ENCODE peak calls at places on chromosomes 13 and 19, in eight cellular contexts. J is kidney; T is cardiac muscle cell; H is colonic mucosa; B is IMR-90; U is left ventricle myocardium inferior; P is brain microvascular endothelial cell; O is CD4-positive, alpha-beta memory T cell. K is an unnamed sample.

GRCh38 chr19:5587071-5587455 is 19.3 kb upstream of the TINCR start:
- DNase-seq in U (no peak), J (peak; percentile 57), B (no peak), H (no peak), O (no peak), P (no peak), T (no peak), K (no peak)

GRCh38 chr13:84645196-84646071 is 763.2 kb upstream of the SLITRK1 start:
- DNase-seq in J (no peak), P (no peak), T (no peak), B (peak; percentile 71), H (no peak), U (no peak), O (no peak), K (no peak)

GRCh38 chr13:40351537-40352384 is 314.7 kb downstream of the FOXO1 start:
- DNase-seq in O (no peak), J (no peak), P (no peak), T (no peak), U (no peak), H (no peak), B (no peak), K (no peak)

GRCh38 chr13:37769545-37769944 is 100.0 kb downstream of the TRPC4 start:
- DNase-seq in U (no peak), O (no peak), T (no peak), J (no peak), H (no peak), P (no peak), B (no peak), K (no peak)

GRCh38 chr13:26785845-26786630 is 25.5 kb upstream of the GPR12 start:
- DNase-seq in T (peak; percentile 14), B (no peak), O (peak; percentile 70), H (peak; percentile 34), J (no peak), U (no peak), P (no peak), K (no peak)

GRCh38 chr19:38509027-38509426 is 75.5 kb downstream of the RYR1 start:
- DNase-seq in O (no peak), H (no peak), B (no peak), J (no peak), P (no peak), U (no peak), T (no peak), K (no peak)

GRCh38 chr13:56900549-56901279 is 240.0 kb upstream of the PRR20A start:
- DNase-seq in O (no peak), T (no peak), U (no peak), H (no peak), P (no peak), B (no peak), J (peak; percentile 54), K (no peak)

GRCh38 chr13:61913183-61913582 is 497.5 kb upstream of the PCDH20 start:
- DNase-seq in H (no peak), T (no peak), J (no peak), P (no peak), O (no peak), B (no peak), U (no peak), K (no peak)

GRCh38 chr19:4556574-4557185 is 2.8 kb downstream of the SEMA6B start:
- DNase-seq in U (no peak), T (peak; percentile 28), B (no peak), O (no peak), J (no peak), H (peak; percentile 57), P (no peak), K (no peak)

GRCh38 chr19:4557186-4557970 is 2.1 kb downstream of the SEMA6B start:
- DNase-seq in B (no peak), J (no peak), T (no peak), P (no peak), H (no peak), O (no peak), U (no peak), K (no peak)

GRCh38 chr19:4553775-4554174 is 5.7 kb downstream of the SEMA6B start:
- DNase-seq in J (no peak), O (no peak), H (no peak), B (no peak), T (no peak), U (no peak), P (no peak), K (no peak)

GRCh38 chr19:4554717-4555116 is 4.8 kb downstream of the SEMA6B start:
- DNase-seq in H (no peak), P (no peak), O (no peak), B (no peak), J (no peak), T (no peak), U (no peak), K (no peak)

DNA sequence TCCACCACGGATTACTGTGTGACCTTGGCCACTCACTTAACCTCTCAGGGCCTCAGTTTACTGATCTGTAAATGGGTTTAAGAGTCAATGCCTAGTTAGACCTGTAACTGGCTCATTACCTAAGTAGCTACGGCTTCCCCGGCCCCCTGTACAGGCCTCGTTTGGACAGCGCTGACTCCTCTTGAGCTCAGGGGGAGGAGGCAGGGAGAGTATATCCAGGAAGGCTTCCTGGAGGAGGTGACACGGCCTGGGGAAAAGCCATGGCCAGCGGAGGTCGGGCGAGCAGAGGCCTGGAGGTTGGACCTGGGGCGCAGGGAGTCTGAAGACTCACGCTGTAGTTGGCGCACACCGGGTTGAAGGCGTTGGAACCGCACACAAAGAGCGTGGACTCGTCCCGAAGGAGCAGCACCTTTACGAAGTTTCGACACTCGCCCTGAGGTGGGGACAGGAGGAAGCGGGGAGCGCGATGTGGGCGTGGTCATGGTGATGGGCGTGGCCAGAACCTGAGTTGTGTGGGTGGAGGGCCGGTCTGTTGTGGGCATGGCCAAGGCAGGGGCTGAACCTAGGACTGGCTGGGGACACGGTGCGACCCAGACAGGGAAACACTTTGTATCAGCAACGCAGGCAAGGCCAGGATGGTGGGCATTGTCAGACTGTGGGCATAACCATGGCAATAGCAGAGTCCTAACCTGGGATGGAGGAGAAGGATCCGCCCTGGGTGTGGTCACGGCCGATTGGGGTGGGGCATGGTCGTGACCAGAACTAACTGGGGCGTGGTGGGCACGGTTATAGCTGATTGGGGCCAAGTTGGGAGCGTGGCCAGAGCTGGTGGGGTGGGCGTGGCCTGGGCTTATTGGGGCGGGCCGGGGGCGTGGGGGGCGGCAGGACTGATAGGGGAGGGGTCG is 3.6 kb downstream of the SEMA6B start:
- DNase-seq in U (no peak), H (peak; percentile 60), O (no peak), T (no peak), B (no peak), J (no peak), P (no peak), K (no peak)
- H3K36me3 ChIP-seq in U (peaks cover 26% of the 10 kb centered on the region), H (no peaks in the 10 kb centered on the region), O (no peaks in the 10 kb centered on the region), T (peaks cover 33% of the 10 kb centered on the region), B (no peaks in the 10 kb centered on the region), J (no peaks in the 10 kb centered on the region), P (no peaks in the 10 kb centered on the region), K (no peaks in the 10 kb centered on the region)

GRCh38 chr19:9430444-9430843 is 4.9 kb downstream of the ZNF266 start:
- DNase-seq in J (no peak), T (no peak), O (no peak), H (no peak), B (no peak), U (no peak), P (no peak), K (no peak)

GRCh38 chr19:9431475-9431874 is 3.9 kb downstream of the ZNF266 start:
- DNase-seq in J (no peak), U (peak; percentile 35), H (peak; percentile 27), P (peak; percentile 50), T (peak; percentile 49), B (peak; percentile 29), O (peak; percentile 27), K (no peak)

GRCh38 chr19:9435279-9436268 is at the start of gene ZNF266:
- DNase-seq in J (peak; percentile 96), P (peak; percentile 90), U (peak; percentile 88), H (peak; percentile 91), T (peak; percentile 95), B (peak; percentile 90), O (peak; percentile 91), K (peak; percentile 53)

GRCh38 chr19:9436358-9436757 is 985 bp upstream of the ZNF266 start:
- DNase-seq in B (no peak), U (no peak), J (no peak), T (no peak), O (no peak), H (no peak), P (no peak), K (no peak)
- H3K4me3 ChIP-seq in B (no peak overlapping the region), U (peak overlapping the region; percentile 87), J (peak overlapping the region; percentile 97), T (peak overlapping the region; percentile 80), O (no peak overlapping the region), H (peak overlapping the region; percentile 67), P (no peak overlapping the region), K (peak overlapping the region; percentile 79)

DNA sequence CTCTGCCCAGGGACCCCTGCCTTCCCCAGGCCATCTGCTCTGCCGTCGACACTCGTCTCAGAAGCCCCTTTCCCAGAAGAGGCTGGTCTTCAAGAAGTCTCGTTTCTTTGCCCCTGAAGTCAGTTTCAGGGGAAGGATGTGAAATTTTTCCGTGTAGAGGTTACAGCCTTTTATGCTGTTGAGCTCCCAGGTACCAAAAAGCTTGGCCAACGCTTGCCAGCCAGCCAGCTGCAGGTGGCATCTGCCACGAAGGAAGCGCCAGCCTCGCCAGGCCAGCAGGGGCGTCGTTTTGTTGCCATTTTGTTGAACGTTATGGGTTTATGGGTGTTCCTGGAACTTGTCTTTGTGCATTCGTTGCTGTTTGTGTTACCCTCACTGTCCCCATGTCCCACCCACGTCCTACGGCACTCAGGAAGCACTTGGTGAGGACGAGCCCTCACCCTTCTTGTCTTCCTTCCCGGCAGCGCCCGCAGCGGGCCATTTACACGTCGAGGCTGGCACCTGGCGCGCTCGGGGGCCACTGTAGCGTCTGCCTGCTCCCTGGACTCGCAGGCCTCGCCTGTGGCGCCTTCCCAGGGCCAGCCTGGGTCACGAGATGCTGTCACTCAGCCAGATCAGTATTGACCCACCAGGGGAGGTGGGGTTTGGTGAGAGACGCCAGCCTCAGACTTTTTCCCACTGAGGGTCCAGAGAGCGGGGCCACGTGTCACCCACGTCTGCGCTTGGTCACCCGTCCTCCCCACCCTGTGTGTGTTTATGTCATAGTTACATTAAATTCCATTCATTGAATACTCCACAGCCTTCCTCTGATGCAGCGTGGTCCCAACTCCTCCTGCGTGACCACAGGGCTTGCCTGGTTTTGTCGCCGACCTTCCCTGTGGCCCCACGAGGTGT is 37.1 kb downstream of the AP1M1 start:
- DNase-seq in H (no peak), B (no peak), P (no peak), U (no peak), J (no peak), T (no peak), O (no peak), K (no peak)
- H3K36me3 ChIP-seq in H (no peaks in the 10 kb centered on the region), B (peaks cover 56% of the 10 kb centered on the region), P (peaks cover 65% of the 10 kb centered on the region), U (peaks cover 68% of the 10 kb centered on the region), J (peaks cover 29% of the 10 kb centered on the region), T (peaks cover under 1% of the 10 kb centered on the region), O (peaks cover 22% of the 10 kb centered on the region), K (peaks cover 55% of the 10 kb centered on the region)

GRCh38 chr19:49616945-49617344 is 23.0 kb downstream of the RRAS start:
- DNase-seq in P (no peak), U (no peak), O (no peak), H (no peak), T (no peak), J (no peak), B (no peak), K (no peak)

GRCh38 chr19:49615861-49616260 is 24.1 kb downstream of the RRAS start:
- DNase-seq in O (no peak), J (no peak), U (no peak), P (no peak), T (no peak), B (no peak), H (no peak), K (no peak)

GRCh38 chr19:49616532-49616931 is 23.4 kb downstream of the RRAS start:
- DNase-seq in J (no peak), U (no peak), P (no peak), B (no peak), T (no peak), O (no peak), H (no peak), K (no peak)

GRCh38 chr19:49614096-49614857 is 23.3 kb downstream of the PRR12 start:
- DNase-seq in U (no peak), B (peak; percentile 91), P (peak; percentile 85), J (no peak), T (peak; percentile 68), O (no peak), H (no peak), K (no peak)

GRCh38 chr19:49613374-49613773 is 22.4 kb downstream of the PRR12 start:
- DNase-seq in J (no peak), O (no peak), P (peak; percentile 16), T (no peak), H (no peak), U (no peak), B (no peak), K (no peak)
- H3K4me3 ChIP-seq in J (no peak overlapping the region), O (no peak overlapping the region), P (no peak overlapping the region), T (no peak overlapping the region), H (no peak overlapping the region), U (no peak overlapping the region), B (no peak overlapping the region), K (no peak overlapping the region)